ENCODE peak calls at places on chromosomes 13 and 19, in four cellular contexts. F is heart right ventricle, G is Caco-2, K is pancreas. O is an unnamed sample.

GRCh38 chr19:12783226-12783848 is 7.9 kb upstream of the JUNB start:
- DNase-seq in F (no peak), G (no peak), K (no peak), O (no peak)

GRCh38 chr13:72430923-72431322 is 296.5 kb downstream of the MZT1 start:
- DNase-seq in F (no peak), G (no peak), K (no peak), O (no peak)

GRCh38 chr13:37747071-37747612 is 122.4 kb downstream of the TRPC4 start:
- DNase-seq in F (no peak), G (no peak), K (no peak), O (peak)

GRCh38 chr19:15124572-15125231 is 17.5 kb downstream of the SYDE1 start:
- DNase-seq in F (no peak), G (peak), K (peak), O (no peak)

GRCh38 chr13:42807866-42808265 is 26.5 kb downstream of the FAM216B start:
- DNase-seq in F (no peak), G (no peak), K (no peak), O (no peak)

GRCh38 chr13:74794582-74794981 is 660.4 kb upstream of the KLF12 start:
- DNase-seq in F (no peak), G (no peak), K (no peak), O (no peak)

GRCh38 chr13:32956595-32956933 is 59.7 kb upstream of the KL start:
- DNase-seq in F (no peak), G (no peak), K (no peak), O (no peak)

GRCh38 chr19:18385675-18386542 is at the start of gene GDF15:
- DNase-seq in F (peak), G (peak), K (peak), O (peak)

GRCh38 chr13:20512042-20512683 is 13.5 kb downstream of the CRYL1 start:
- DNase-seq in F (no peak), G (no peak), K (no peak), O (no peak)

GRCh38 chr13:109314101-109314500 is 472.3 kb downstream of the IRS2 start:
- DNase-seq in F (no peak), G (no peak), K (peak), O (no peak)

GRCh38 chr19:18183529-18183928 is 9.5 kb upstream of the MPV17L2 start:
- DNase-seq in F (no peak), G (no peak), K (no peak), O (no peak)

GRCh38 chr13:29886446-29886845 is 36.0 kb upstream of the UBL3 start:
- DNase-seq in F (no peak), G (no peak), K (no peak), O (no peak)

GRCh38 chr13:38103851-38104250 is 234.3 kb upstream of the TRPC4 start:
- DNase-seq in F (no peak), G (no peak), K (no peak), O (no peak)

GRCh38 chr19:28018499-28018898 is 1194.5 kb downstream of the UQCRFS1 start:
- DNase-seq in F (no peak), G (no peak), K (no peak), O (no peak)

GRCh38 chr19:14554382-14554812 is 17.5 kb downstream of the NDUFB7 start:
- DNase-seq in F (no peak), G (no peak), K (no peak), O (no peak)

GRCh38 chr13:101417043-101417406 is 717 bp upstream of the NALCN start:
- DNase-seq in F (no peak), G (no peak), K (no peak), O (no peak)

GRCh38 chr13:72246396-72246795 is 379.4 kb upstream of the DACH1 start:
- DNase-seq in F (no peak), G (no peak), K (no peak), O (no peak)

GRCh38 chr13:106573855-106574254 is 5.9 kb upstream of the ARGLU1 start:
- DNase-seq in F (peak), G (no peak), K (no peak), O (no peak)

GRCh38 chr13:74920945-74921725 is 560.8 kb downstream of the TBC1D4 start:
- DNase-seq in F (no peak), G (no peak), K (no peak), O (no peak)

GRCh38 chr13:90868321-90868920 is 479.1 kb upstream of the MIR17HG start:
- DNase-seq in F (no peak), G (no peak), K (peak), O (no peak)

GRCh38 chr13:94256671-94257070 is 222.8 kb downstream of the DCT start:
- DNase-seq in F (no peak), G (no peak), K (no peak), O (no peak)

GRCh38 chr13:41384749-41385503 is 72.4 kb upstream of the RGCC start:
- DNase-seq in F (no peak), G (no peak), K (no peak), O (no peak)

GRCh38 chr19:14127176-14127575 is 9.2 kb downstream of the ASF1B start:
- DNase-seq in F (peak), G (no peak), K (no peak), O (no peak)

GRCh38 chr13:80586356-80586755 is 245.4 kb upstream of the SPRY2 start:
- DNase-seq in F (no peak), G (no peak), K (no peak), O (no peak)

GRCh38 chr13:74695021-74695800 is 561.0 kb upstream of the KLF12 start:
- DNase-seq in F (no peak), G (no peak), K (no peak), O (no peak)

GRCh38 chr13:36807616-36808015 is 11.4 kb upstream of the RFXAP start:
- DNase-seq in F (no peak), G (no peak), K (no peak), O (no peak)

GRCh38 chr19:51296331-51297093 is 14.9 kb upstream of the IGLON5 start:
- DNase-seq in F (no peak), G (no peak), K (no peak), O (no peak)

GRCh38 chr19:47613165-47614146 is 4.5 kb downstream of the BICRA start:
- DNase-seq in F (no peak), G (no peak), K (no peak), O (no peak)

GRCh38 chr19:31408460-31409124 is 59.4 kb upstream of the TSHZ3 start:
- DNase-seq in F (peak), G (no peak), K (no peak), O (peak)

GRCh38 chr13:33167521-33167920 is 118.0 kb downstream of the STARD13 start:
- DNase-seq in F (no peak), G (no peak), K (no peak), O (no peak)

GRCh38 chr13:84940167-84940566 is 859.1 kb downstream of the SLITRK6 start:
- DNase-seq in F (no peak), G (no peak), K (no peak), O (no peak)

GRCh38 chr19:21317821-21318220 is 11.4 kb downstream of the ZNF708 start:
- DNase-seq in F (no peak), G (no peak), K (no peak), O (no peak)

GRCh38 chr19:52993342-52994178 is 20.2 kb upstream of the ERVV-1 start:
- DNase-seq in F (peak), G (peak), K (peak), O (peak)

GRCh38 chr13:94479559-94480095 is at the start of gene DCT:
- DNase-seq in F (no peak), G (no peak), K (no peak), O (no peak)

GRCh38 chr13:89361909-89362308 is 1690.7 kb downstream of the SLITRK5 start:
- DNase-seq in F (no peak), G (no peak), K (no peak), O (no peak)
- TF ChIP-seq CTCF in F (no peak), G (peak), K (no peak), O (no peak)

GRCh38 chr19:40709817-40710216 is 6.9 kb downstream of the COQ8B start:
- DNase-seq in F (no peak), G (no peak), K (no peak), O (no peak)

GRCh38 chr19:40705362-40705651 is 11.4 kb downstream of the COQ8B start:
- DNase-seq in F (peak), G (no peak), K (no peak), O (no peak)

GRCh38 chr19:40704491-40705361 is 12.0 kb downstream of the COQ8B start:
- DNase-seq in F (no peak), G (no peak), K (no peak), O (no peak)

GRCh38 chr19:40705950-40706619 is 10.6 kb downstream of the COQ8B start:
- DNase-seq in F (no peak), G (no peak), K (no peak), O (no peak)

DNA sequence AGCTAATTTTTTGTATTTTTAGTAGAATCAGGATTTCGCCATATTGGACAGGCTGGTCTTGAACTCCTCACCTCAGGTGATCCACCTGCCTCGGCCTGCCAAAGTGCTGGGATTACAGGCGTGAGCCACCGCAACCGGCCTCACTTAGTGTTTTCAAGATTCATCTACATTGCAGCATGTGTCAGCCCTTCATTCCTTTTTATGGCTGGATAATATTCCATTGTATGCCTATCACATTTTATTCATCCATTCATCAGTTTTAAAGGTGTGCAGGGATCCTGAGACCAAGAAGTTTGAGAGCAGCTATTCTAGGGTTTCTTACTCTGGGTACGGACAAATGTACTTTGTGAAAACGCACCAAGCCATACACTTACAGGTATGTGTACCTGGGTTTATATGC is 9.1 kb downstream of the COQ8B start:
- DNase-seq in F (no peak), G (no peak), K (no peak), O (no peak)
- H3K4me3 ChIP-seq in F (no peak), G (no peak), K (no peak), O (no peak)

GRCh38 chr19:10850631-10851030 is 2.4 kb downstream of the C19orf38 start:
- DNase-seq in F (no peak), G (no peak), K (no peak), O (no peak)

GRCh38 chr19:10852098-10852800 is 4.0 kb downstream of the C19orf38 start:
- DNase-seq in F (no peak), G (no peak), K (no peak), O (peak)

GRCh38 chr19:10846500-10847202 is 1.6 kb upstream of the C19orf38 start:
- DNase-seq in F (no peak), G (no peak), K (no peak), O (no peak)

GRCh38 chr19:10852941-10853340 is 4.7 kb downstream of the C19orf38 start:
- DNase-seq in F (no peak), G (no peak), K (no peak), O (no peak)

GRCh38 chr19:10848208-10848843 is at the start of gene C19orf38:
- DNase-seq in F (no peak), G (no peak), K (no peak), O (no peak)
- TF ChIP-seq CTCF in F (no peak), G (no peak), K (no peak), O (no peak)

GRCh38 chr13:110627351-110627750 is 12.0 kb downstream of the NAXD start:
- DNase-seq in F (no peak), G (no peak), K (no peak), O (no peak)

GRCh38 chr13:110626510-110626909 is 11.2 kb downstream of the NAXD start:
- DNase-seq in F (no peak), G (no peak), K (no peak), O (no peak)

GRCh38 chr13:110624766-110625756 is 9.7 kb downstream of the NAXD start:
- DNase-seq in F (no peak), G (no peak), K (no peak), O (no peak)

GRCh38 chr13:110627761-110628476 is 12.6 kb downstream of the NAXD start:
- DNase-seq in F (no peak), G (no peak), K (no peak), O (no peak)

GRCh38 chr13:110625771-110626321 is 10.5 kb downstream of the NAXD start:
- DNase-seq in F (no peak), G (no peak), K (no peak), O (no peak)
- H3K4me3 ChIP-seq in F (no peak), G (no peak), K (no peak), O (no peak)

GRCh38 chr19:34677386-34678084 is at the start of gene ZNF302:
- DNase-seq in F (peak), G (peak), K (peak), O (peak)

GRCh38 chr19:34678421-34678820 is 943 bp downstream of the ZNF302 start:
- DNase-seq in F (no peak), G (no peak), K (peak), O (no peak)

GRCh38 chr19:34678085-34678412 is 571 bp downstream of the ZNF302 start:
- DNase-seq in F (no peak), G (no peak), K (no peak), O (no peak)

GRCh38 chr19:34675919-34676318 is 1.0 kb downstream of the SCGB2B2 start:
- DNase-seq in F (no peak), G (no peak), K (no peak), O (no peak)

DNA sequence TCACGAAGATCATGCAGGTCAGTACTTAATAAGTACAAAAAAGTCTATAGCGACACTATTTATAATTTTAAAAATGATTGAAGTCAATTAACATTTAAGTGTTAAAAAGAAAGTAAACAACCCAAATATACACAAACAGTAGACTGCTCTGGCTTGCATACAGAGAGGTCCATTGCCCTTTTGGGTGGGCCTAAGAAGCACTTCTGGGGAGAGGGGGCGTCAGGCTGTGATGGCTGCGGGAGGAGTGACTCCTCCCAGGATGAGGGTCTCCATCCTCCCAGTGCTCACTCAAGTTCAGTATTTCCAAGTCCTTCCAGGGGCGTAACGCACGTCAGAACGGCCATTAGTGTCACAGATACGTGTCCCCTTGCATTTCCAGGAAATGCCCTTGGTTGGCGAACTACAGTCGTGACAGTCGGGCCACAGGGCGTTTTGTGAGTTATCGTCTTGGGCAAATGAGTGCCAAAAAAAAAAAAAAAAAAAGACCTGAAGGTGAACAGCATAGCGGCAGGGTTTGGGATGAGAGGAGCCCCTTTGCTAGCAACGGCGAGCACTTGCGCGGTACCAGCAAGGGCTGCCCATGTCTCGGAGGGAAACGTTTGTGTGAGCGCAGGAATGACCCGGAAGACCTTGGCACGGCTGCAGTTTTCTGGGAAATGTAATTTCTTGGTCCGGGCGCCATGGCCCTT is at the start of gene SCGB2B2:
- DNase-seq in F (peak), G (peak), K (no peak), O (peak)
- TF ChIP-seq CTCF in F (peak), G (peak), K (no peak), O (peak)

GRCh38 chr19:6803036-6803404 is 30.5 kb downstream of the VAV1 start:
- DNase-seq in F (no peak), G (no peak), K (no peak), O (no peak)
- H3K4me3 ChIP-seq in F (no peak), G (no peak), K (no peak), O (no peak)

GRCh38 chr13:44120814-44121505 is 241.3 kb downstream of the LACC1 start:
- DNase-seq in F (no peak), G (no peak), K (no peak), O (no peak)
- TF ChIP-seq CTCF in F (no peak), G (no peak), K (no peak), O (no peak)

GRCh38 chr13:21674271-21675009 is 3.6 kb downstream of the FGF9 start:
- DNase-seq in F (peak), G (no peak), K (no peak), O (no peak)

GRCh38 chr13:21673592-21674270 is 2.9 kb downstream of the FGF9 start:
- DNase-seq in F (no peak), G (no peak), K (peak), O (no peak)

GRCh38 chr13:21670883-21671792 is at the start of gene FGF9:
- DNase-seq in F (peak), G (peak), K (peak), O (peak)

GRCh38 chr13:21671793-21672680 is 1.2 kb downstream of the FGF9 start:
- DNase-seq in F (no peak), G (no peak), K (no peak), O (no peak)

DNA sequence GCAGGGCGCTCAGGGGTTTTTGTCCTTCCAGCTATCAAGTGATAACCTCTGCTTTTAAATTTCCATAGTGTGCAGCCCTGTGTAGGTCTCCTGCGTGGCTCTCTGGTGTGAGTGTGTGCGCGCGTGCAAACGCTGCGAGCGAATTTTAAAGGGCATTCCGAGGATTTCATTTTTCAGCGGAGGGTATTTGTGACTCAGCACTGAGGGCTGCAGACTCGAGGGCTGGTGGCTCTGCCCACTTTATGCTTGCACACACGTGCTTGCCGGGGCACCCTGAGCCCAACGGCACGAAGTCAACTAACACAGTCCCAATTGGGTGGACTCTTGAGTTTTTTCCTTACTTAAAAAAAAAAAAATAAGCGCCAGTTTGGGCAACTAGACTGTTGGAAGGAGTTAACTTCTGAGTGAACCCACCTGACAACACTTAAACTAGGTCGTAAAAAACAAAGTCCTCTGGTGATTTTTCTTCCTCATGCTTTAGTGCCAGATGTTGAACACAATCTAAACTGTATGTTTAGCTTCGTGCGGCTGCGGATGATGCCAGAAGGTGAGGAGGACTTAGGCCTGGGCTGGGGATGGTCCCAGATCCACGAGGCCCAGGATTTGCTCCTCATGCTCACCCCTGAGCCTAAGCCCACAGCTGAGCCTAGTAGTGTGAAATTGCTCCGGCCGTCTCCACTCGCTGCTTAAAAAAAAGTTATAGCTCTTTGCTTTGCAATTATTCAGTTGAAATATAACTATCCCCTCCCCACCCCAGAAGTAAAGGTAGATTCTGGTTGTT is 2.1 kb downstream of the FGF9 start:
- DNase-seq in F (no peak), G (no peak), K (peak), O (no peak)
- H3K4me3 ChIP-seq in F (peak), G (peak), K (peak), O (no peak)

GRCh38 chr19:5826531-5827341 is 12.8 kb downstream of the FUT6 start:
- DNase-seq in F (peak), G (peak), K (peak), O (no peak)
- TF ChIP-seq CTCF in F (peak), G (no peak), K (no peak), O (no peak)

GRCh38 chr19:41957161-41957837 is 1.8 kb downstream of the RABAC1 start:
- DNase-seq in F (no peak), G (no peak), K (no peak), O (no peak)
- H3K4me3 ChIP-seq in F (no peak), G (no peak), K (no peak), O (no peak)

O was measured in AG09309.